ENCODE peak calls at places on chromosomes 13 and 19, in ten cellular contexts. One of them, this sample, is unnamed.

GRCh38 chr13:101726681-101727080 is 274.2 kb downstream of the ITGBL1 start:
- DNase-seq in GM18507: no peak
- DNase-seq in midbrain: no peak
- DNase-seq in kidney tubule cell: no peak
- DNase-seq in foreskin fibroblast: no peak
- DNase-seq in activated CD4-positive, alpha-beta T cell treated with anti-CD3 and anti-CD28 coated beads for 24 hours: no peak
- DNase-seq in C1 segment of cervical spinal cord: no peak
- DNase-seq in ascending aorta: no peak
- DNase-seq in T-helper 1 cell: no peak
- DNase-seq in dermis blood vessel endothelial cell: no peak
- DNase-seq in this sample: no peak

GRCh38 chr19:50826492-50827240 is 3.1 kb upstream of the KLK1 start:
- DNase-seq in activated CD4-positive, alpha-beta T cell treated with anti-CD3 and anti-CD28 coated beads for 24 hours: no peak
- DNase-seq in dermis blood vessel endothelial cell: no peak
- DNase-seq in kidney tubule cell: no peak
- DNase-seq in GM18507: no peak
- DNase-seq in midbrain: no peak
- DNase-seq in T-helper 1 cell: no peak
- DNase-seq in C1 segment of cervical spinal cord: no peak
- DNase-seq in ascending aorta: no peak
- DNase-seq in foreskin fibroblast: no peak
- DNase-seq in this sample: no peak

GRCh38 chr13:46839399-46839798 is 42.4 kb upstream of the ESD start:
- DNase-seq in C1 segment of cervical spinal cord: no peak
- DNase-seq in kidney tubule cell: no peak
- DNase-seq in GM18507: no peak
- DNase-seq in activated CD4-positive, alpha-beta T cell treated with anti-CD3 and anti-CD28 coated beads for 24 hours: no peak
- DNase-seq in dermis blood vessel endothelial cell: no peak
- DNase-seq in ascending aorta: no peak
- DNase-seq in foreskin fibroblast: no peak
- DNase-seq in midbrain: no peak
- DNase-seq in T-helper 1 cell: no peak
- DNase-seq in this sample: no peak

GRCh38 chr13:39522329-39522728 is 80.7 kb downstream of the LHFPL6 start:
- DNase-seq in GM18507: no peak
- DNase-seq in dermis blood vessel endothelial cell: no peak
- DNase-seq in activated CD4-positive, alpha-beta T cell treated with anti-CD3 and anti-CD28 coated beads for 24 hours: no peak
- DNase-seq in C1 segment of cervical spinal cord: no peak
- DNase-seq in T-helper 1 cell: no peak
- DNase-seq in kidney tubule cell: no peak
- DNase-seq in ascending aorta: no peak
- DNase-seq in midbrain: no peak
- DNase-seq in foreskin fibroblast: no peak
- DNase-seq in this sample: no peak

GRCh38 chr13:101202590-101202989 is 213.7 kb downstream of the NALCN start:
- DNase-seq in GM18507: no peak
- DNase-seq in activated CD4-positive, alpha-beta T cell treated with anti-CD3 and anti-CD28 coated beads for 24 hours: no peak
- DNase-seq in midbrain: no peak
- DNase-seq in kidney tubule cell: no peak
- DNase-seq in ascending aorta: no peak
- DNase-seq in foreskin fibroblast: no peak
- DNase-seq in T-helper 1 cell: no peak
- DNase-seq in dermis blood vessel endothelial cell: no peak
- DNase-seq in C1 segment of cervical spinal cord: no peak
- DNase-seq in this sample: no peak

GRCh38 chr19:48418317-48419064 is 25.0 kb downstream of the GRIN2D start:
- DNase-seq in kidney tubule cell: no peak
- DNase-seq in dermis blood vessel endothelial cell: no peak
- DNase-seq in foreskin fibroblast: no peak
- DNase-seq in midbrain: no peak
- DNase-seq in activated CD4-positive, alpha-beta T cell treated with anti-CD3 and anti-CD28 coated beads for 24 hours: no peak
- DNase-seq in T-helper 1 cell: no peak
- DNase-seq in GM18507: no peak
- DNase-seq in C1 segment of cervical spinal cord: no peak
- DNase-seq in ascending aorta: no peak
- DNase-seq in this sample: no peak

GRCh38 chr13:73601708-73602107 is 532.5 kb downstream of the KLF12 start:
- DNase-seq in kidney tubule cell: no peak
- DNase-seq in GM18507: no peak
- DNase-seq in T-helper 1 cell: no peak
- DNase-seq in dermis blood vessel endothelial cell: no peak
- DNase-seq in midbrain: no peak
- DNase-seq in ascending aorta: no peak
- DNase-seq in foreskin fibroblast: no peak
- DNase-seq in activated CD4-positive, alpha-beta T cell treated with anti-CD3 and anti-CD28 coated beads for 24 hours: no peak
- DNase-seq in C1 segment of cervical spinal cord: no peak
- DNase-seq in this sample: no peak

GRCh38 chr13:25874907-25875306 is 176.9 kb downstream of the SHISA2 start:
- DNase-seq in T-helper 1 cell: peak
- DNase-seq in GM18507: no peak
- DNase-seq in activated CD4-positive, alpha-beta T cell treated with anti-CD3 and anti-CD28 coated beads for 24 hours: peak
- DNase-seq in ascending aorta: no peak
- DNase-seq in kidney tubule cell: no peak
- DNase-seq in dermis blood vessel endothelial cell: no peak
- DNase-seq in C1 segment of cervical spinal cord: no peak
- DNase-seq in midbrain: no peak
- DNase-seq in foreskin fibroblast: no peak
- DNase-seq in this sample: no peak

GRCh38 chr13:21360463-21360862 is 98.6 kb downstream of the ZDHHC20 start:
- DNase-seq in ascending aorta: no peak
- DNase-seq in midbrain: no peak
- DNase-seq in T-helper 1 cell: no peak
- DNase-seq in kidney tubule cell: no peak
- DNase-seq in activated CD4-positive, alpha-beta T cell treated with anti-CD3 and anti-CD28 coated beads for 24 hours: no peak
- DNase-seq in foreskin fibroblast: no peak
- DNase-seq in dermis blood vessel endothelial cell: no peak
- DNase-seq in C1 segment of cervical spinal cord: no peak
- DNase-seq in GM18507: no peak
- DNase-seq in this sample: no peak

GRCh38 chr13:30985637-30986205 is 53.3 kb downstream of the TEX26 start:
- DNase-seq in midbrain: no peak
- DNase-seq in foreskin fibroblast: peak
- DNase-seq in ascending aorta: no peak
- DNase-seq in GM18507: no peak
- DNase-seq in T-helper 1 cell: no peak
- DNase-seq in dermis blood vessel endothelial cell: no peak
- DNase-seq in C1 segment of cervical spinal cord: no peak
- DNase-seq in kidney tubule cell: peak
- DNase-seq in activated CD4-positive, alpha-beta T cell treated with anti-CD3 and anti-CD28 coated beads for 24 hours: no peak
- DNase-seq in this sample: peak

GRCh38 chr13:64314286-64314685 is 2898.6 kb upstream of the PCDH20 start:
- DNase-seq in midbrain: no peak
- DNase-seq in C1 segment of cervical spinal cord: no peak
- DNase-seq in ascending aorta: no peak
- DNase-seq in foreskin fibroblast: peak
- DNase-seq in T-helper 1 cell: no peak
- DNase-seq in activated CD4-positive, alpha-beta T cell treated with anti-CD3 and anti-CD28 coated beads for 24 hours: no peak
- DNase-seq in GM18507: no peak
- DNase-seq in dermis blood vessel endothelial cell: no peak
- DNase-seq in kidney tubule cell: no peak
- DNase-seq in this sample: no peak

GRCh38 chr19:49863254-49863934 is 4.0 kb downstream of the PNKP start:
- DNase-seq in foreskin fibroblast: no peak
- DNase-seq in ascending aorta: no peak
- DNase-seq in C1 segment of cervical spinal cord: no peak
- DNase-seq in kidney tubule cell: no peak
- DNase-seq in midbrain: no peak
- DNase-seq in T-helper 1 cell: no peak
- DNase-seq in GM18507: no peak
- DNase-seq in activated CD4-positive, alpha-beta T cell treated with anti-CD3 and anti-CD28 coated beads for 24 hours: no peak
- DNase-seq in dermis blood vessel endothelial cell: no peak
- DNase-seq in this sample: no peak